ENCODE peak calls at places on chromosome 13, in nine cellular contexts. D, Q, M, A, S, T, U, W and B are unnamed samples.

GRCh38 chr13:40916207-40916998 is 102.7 kb downstream of the ELF1 start:
- DNase-seq in D (no peak), Q (no peak), M (no peak), A (no peak), S (no peak), T (no peak), U (no peak), W (no peak), B (peak; percentile 56)

GRCh38 chr13:36371185-36371584 is 25.0 kb upstream of the SPART start:
- DNase-seq in D (no peak), Q (no peak), M (no peak), A (no peak), S (no peak), T (no peak), U (no peak), W (no peak), B (no peak)

GRCh38 chr13:97113231-97114001 is 108.7 kb upstream of the MBNL2 start:
- DNase-seq in D (no peak), Q (no peak), M (no peak), A (peak; percentile 15), S (no peak), T (no peak), U (no peak), W (no peak), B (peak; percentile 41)

GRCh38 chr13:23715092-23715761 is 145.0 kb downstream of the TNFRSF19 start:
- DNase-seq in D (peak; percentile 34), Q (no peak), M (no peak), A (no peak), S (no peak), T (no peak), U (no peak), W (no peak), B (no peak)

GRCh38 chr13:26062853-26063444 is 11.1 kb upstream of the SHISA2 start:
- DNase-seq in D (peak; percentile 54), Q (peak; percentile 49), M (no peak), A (peak; percentile 41), S (peak; percentile 75), T (no peak), U (no peak), W (no peak), B (peak; percentile 58)

GRCh38 chr13:30737511-30738342 is 2.4 kb downstream of the ALOX5AP start:
- DNase-seq in D (no peak), Q (no peak), M (no peak), A (no peak), S (no peak), T (no peak), U (no peak), W (no peak), B (no peak)

GRCh38 chr13:28558126-28558525 is 63.2 kb upstream of the FLT1 start:
- DNase-seq in D (peak; percentile 75), Q (no peak), M (no peak), A (no peak), S (no peak), T (no peak), U (no peak), W (no peak), B (peak; percentile 88)

GRCh38 chr13:98039964-98040363 is 86.5 kb downstream of the IPO5 start:
- DNase-seq in D (no peak), Q (no peak), M (no peak), A (no peak), S (no peak), T (no peak), U (no peak), W (no peak), B (no peak)

GRCh38 chr13:50645092-50645491 is 198.4 kb downstream of the DLEU7 start:
- DNase-seq in D (no peak), Q (no peak), M (no peak), A (no peak), S (no peak), T (no peak), U (no peak), W (no peak), B (peak; percentile 82)

GRCh38 chr13:34246511-34246910 is 428.6 kb downstream of the RFC3 start:
- DNase-seq in D (no peak), Q (no peak), M (no peak), A (no peak), S (no peak), T (no peak), U (no peak), W (no peak), B (peak; percentile 15)

GRCh38 chr13:23609414-23610186 is 39.4 kb downstream of the TNFRSF19 start:
- DNase-seq in D (no peak), Q (no peak), M (no peak), A (no peak), S (no peak), T (no peak), U (no peak), W (no peak), B (peak; percentile 77)

GRCh38 chr13:86087241-86087640 is 288.0 kb upstream of the SLITRK6 start:
- DNase-seq in D (no peak), Q (no peak), M (no peak), A (no peak), S (no peak), T (no peak), U (no peak), W (no peak), B (peak; percentile 58)

GRCh38 chr13:29849731-29850212 is 645 bp downstream of the UBL3 start:
- DNase-seq in D (peak; percentile 79), Q (peak; percentile 72), M (peak; percentile 65), A (peak; percentile 63), S (peak; percentile 76), T (peak; percentile 24), U (peak; percentile 37), W (peak; percentile 30), B (peak; percentile 46)

GRCh38 chr13:110435331-110435730 is 126.2 kb downstream of the RAB20 start:
- DNase-seq in D (no peak), Q (no peak), M (no peak), A (no peak), S (no peak), T (no peak), U (no peak), W (no peak), B (no peak)

GRCh38 chr13:98473792-98474153 is 103.1 kb downstream of the STK24 start:
- DNase-seq in D (no peak), Q (no peak), M (no peak), A (no peak), S (no peak), T (no peak), U (no peak), W (no peak), B (no peak)

GRCh38 chr13:47798906-47799305 is 202.2 kb downstream of the SUCLA2 start:
- DNase-seq in D (peak; percentile 46), Q (no peak), M (no peak), A (no peak), S (peak; percentile 5), T (no peak), U (no peak), W (no peak), B (peak; percentile 7)

GRCh38 chr13:74839656-74840055 is 642.3 kb downstream of the TBC1D4 start:
- DNase-seq in D (no peak), Q (no peak), M (no peak), A (no peak), S (no peak), T (no peak), U (no peak), W (no peak), B (peak; percentile 44)

GRCh38 chr13:109626386-109627171 is 159.8 kb downstream of the IRS2 start:
- DNase-seq in D (peak; percentile 35), Q (no peak), M (no peak), A (no peak), S (no peak), T (no peak), U (no peak), W (no peak), B (no peak)

GRCh38 chr13:51453959-51454703 is 1.3 kb upstream of the INTS6 start:
- DNase-seq in D (peak; percentile 61), Q (no peak), M (no peak), A (peak; percentile 41), S (peak; percentile 32), T (peak; percentile 9), U (no peak), W (peak; percentile 17), B (no peak)

GRCh38 chr13:73220966-73221720 is 162.3 kb downstream of the KLF5 start:
- DNase-seq in D (peak; percentile 83), Q (no peak), M (no peak), A (peak; percentile 57), S (no peak), T (no peak), U (no peak), W (no peak), B (peak; percentile 34)

GRCh38 chr13:69094485-69094884 is 1013.1 kb upstream of the ATXN8OS start:
- DNase-seq in D (no peak), Q (no peak), M (no peak), A (no peak), S (no peak), T (no peak), U (no peak), W (no peak), B (no peak)

GRCh38 chr13:48094404-48094780 is 512 bp downstream of the MED4 start:
- DNase-seq in D (peak; percentile 22), Q (no peak), M (no peak), A (peak; percentile 3), S (peak; percentile 59), T (no peak), U (no peak), W (no peak), B (peak; percentile 4)

GRCh38 chr13:37490176-37490575 is 108.4 kb downstream of the POSTN start:
- DNase-seq in D (no peak), Q (no peak), M (no peak), A (no peak), S (no peak), T (no peak), U (no peak), W (no peak), B (peak; percentile 61)
- H3K4me1 ChIP-seq in D (no peaks in the 10 kb centered on the region), Q (peaks cover 13% of the 10 kb centered on the region), M (no peaks in the 10 kb centered on the region), A (no peaks in the 10 kb centered on the region), S (peaks cover 7% of the 10 kb centered on the region), T (no peaks in the 10 kb centered on the region), U (no peaks in the 10 kb centered on the region), W (no peaks in the 10 kb centered on the region), B (peaks cover 6% of the 10 kb centered on the region)

GRCh38 chr13:94173312-94173854 is 306.1 kb downstream of the DCT start:
- DNase-seq in D (no peak), Q (no peak), M (no peak), A (no peak), S (no peak), T (no peak), U (no peak), W (no peak), B (no peak)
- H3K4me1 ChIP-seq in D (peaks cover 2% of the 10 kb centered on the region), Q (no peaks in the 10 kb centered on the region), M (no peaks in the 10 kb centered on the region), A (no peaks in the 10 kb centered on the region), S (no peaks in the 10 kb centered on the region), T (no peaks in the 10 kb centered on the region), U (no peaks in the 10 kb centered on the region), W (no peaks in the 10 kb centered on the region), B (no peaks in the 10 kb centered on the region)

GRCh38 chr13:114118086-114118762 is 14.2 kb downstream of the RASA3 start:
- DNase-seq in D (no peak), Q (no peak), M (peak; percentile 7), A (no peak), S (no peak), T (no peak), U (no peak), W (no peak), B (no peak)
- H3K4me1 ChIP-seq in D (peaks cover 4% of the 10 kb centered on the region), Q (peaks cover 53% of the 10 kb centered on the region), M (peaks cover 48% of the 10 kb centered on the region), A (peaks cover 9% of the 10 kb centered on the region), S (peaks cover 37% of the 10 kb centered on the region), T (peaks cover 71% of the 10 kb centered on the region), U (peaks cover 48% of the 10 kb centered on the region), W (peaks cover 76% of the 10 kb centered on the region), B (peaks cover 54% of the 10 kb centered on the region)

DNA sequence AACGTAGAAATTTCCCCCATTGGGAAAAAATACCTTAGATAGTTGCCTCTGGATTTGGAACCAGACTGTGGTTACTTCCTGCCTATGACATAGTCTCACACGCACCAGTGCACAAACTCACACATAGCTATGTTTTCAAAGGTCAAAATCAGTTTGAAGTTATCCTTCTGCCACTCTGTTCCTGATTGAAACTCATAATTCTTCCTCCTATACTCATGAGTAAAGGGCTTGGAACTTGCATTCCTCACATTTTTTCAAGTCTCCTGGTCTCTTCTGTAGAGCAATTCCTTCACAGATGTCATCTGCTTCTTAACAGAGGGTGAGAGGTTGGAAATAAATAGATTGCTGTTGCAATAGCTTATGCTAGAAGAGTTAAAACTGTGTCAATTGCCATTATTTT is 18.6 kb upstream of the POSTN start:
- DNase-seq in D (peak; percentile 90), Q (no peak), M (no peak), A (no peak), S (peak; percentile 27), T (no peak), U (no peak), W (no peak), B (peak; percentile 96)
- H3K4me1 ChIP-seq in D (no peaks in the 10 kb centered on the region), Q (peaks cover 17% of the 10 kb centered on the region), M (no peaks in the 10 kb centered on the region), A (no peaks in the 10 kb centered on the region), S (peaks cover 5% of the 10 kb centered on the region), T (no peaks in the 10 kb centered on the region), U (no peaks in the 10 kb centered on the region), W (no peaks in the 10 kb centered on the region), B (peaks cover 10% of the 10 kb centered on the region)